ENCODE peak calls at places on chromosome 11, in ten cellular contexts. D is GDM1; S is activated CD4-positive, alpha-beta T cell treated with anti-CD3 and anti-CD28 coated beads, Interleukin-2, amount 10 ng/mL, durations not matched to agents 7 days and 5 days; G is ELF-1; B is renal cortical epithelial cell; P is left lung; J is activated CD8-positive, alpha-beta memory T cell treated with anti-CD3 and anti-CD28 coated beads for 24 hours; H is GM03348; O is HTR-8/SVneo; U is neural progenitor cell. T is an unnamed sample.

GRCh38 chr11:104148074-104148473 is 15.9 kb downstream of the PDGFD start:
- DNase-seq in J (no peak), U (no peak), O (no peak), H (peak; percentile 36), G (no peak), B (no peak), D (no peak), S (no peak), P (no peak), T (no peak)

GRCh38 chr11:31953803-31954327 is 137.0 kb upstream of the RCN1 start:
- DNase-seq in U (no peak), S (no peak), G (no peak), H (no peak), P (no peak), O (no peak), J (no peak), D (no peak), B (no peak), T (no peak)

GRCh38 chr11:114166897-114167323 is 107.4 kb downstream of the ZBTB16 start:
- DNase-seq in J (no peak), G (no peak), B (peak; percentile 91), S (peak; percentile 40), P (no peak), U (no peak), D (no peak), O (peak; percentile 50), H (peak; percentile 83), T (no peak)

GRCh38 chr11:64088159-64089026 is 52.7 kb downstream of the FLRT1 start:
- DNase-seq in B (no peak), H (no peak), S (no peak), U (peak; percentile 72), D (no peak), O (no peak), P (no peak), G (peak; percentile 75), J (no peak), T (no peak)

GRCh38 chr11:71139516-71140205 is 112.7 kb downstream of the SHANK2 start:
- DNase-seq in U (peak; percentile 13), B (peak; percentile 43), D (no peak), G (no peak), O (no peak), P (peak; percentile 49), H (peak; percentile 64), S (no peak), J (no peak), T (peak; percentile 79)

GRCh38 chr11:104076455-104076854 is 40.0 kb downstream of the DDI1 start:
- DNase-seq in P (no peak), S (no peak), D (no peak), U (no peak), J (no peak), G (no peak), H (no peak), B (peak; percentile 76), O (no peak), T (no peak)

GRCh38 chr11:93100211-93100610 is 97.6 kb downstream of the SLC36A4 start:
- DNase-seq in U (no peak), B (peak; percentile 38), S (no peak), J (no peak), H (peak; percentile 51), D (no peak), O (no peak), P (no peak), G (no peak), T (no peak)

GRCh38 chr11:69563946-69564780 is 76.8 kb upstream of the CCND1 start:
- DNase-seq in O (peak; percentile 53), S (no peak), B (peak; percentile 40), G (peak; percentile 58), U (no peak), D (no peak), J (peak; percentile 28), P (no peak), H (no peak), T (no peak)

GRCh38 chr11:62687508-62688396 is 1.6 kb downstream of the LRRN4CL start:
- DNase-seq in D (no peak), O (no peak), B (no peak), U (no peak), H (peak; percentile 21), J (no peak), S (no peak), G (peak; percentile 50), P (no peak), T (peak; percentile 55)

GRCh38 chr11:40421187-40421586 is 1038.3 kb downstream of the LRRC4C start:
- DNase-seq in O (no peak), G (no peak), U (no peak), P (no peak), H (no peak), S (no peak), B (no peak), D (no peak), J (no peak), T (no peak)

GRCh38 chr11:94771390-94771789 is 3.2 kb downstream of the AMOTL1 start:
- DNase-seq in U (no peak), H (no peak), D (no peak), O (no peak), G (no peak), B (peak; percentile 65), P (no peak), S (no peak), J (no peak), T (no peak)

GRCh38 chr11:121300313-121300971 is 7.9 kb downstream of the SC5D start:
- DNase-seq in B (peak; percentile 49), S (no peak), P (no peak), D (no peak), J (no peak), O (no peak), H (no peak), U (no peak), G (peak; percentile 46), T (no peak)

GRCh38 chr11:63613517-63614135 is 607 bp downstream of the PLAAT3 start:
- DNase-seq in J (peak; percentile 71), H (peak; percentile 23), U (peak; percentile 62), D (no peak), P (peak; percentile 53), B (no peak), G (peak; percentile 76), S (peak; percentile 32), O (peak; percentile 54), T (peak; percentile 66)

GRCh38 chr11:125441648-125442410 is 54.2 kb downstream of the FEZ1 start:
- DNase-seq in P (no peak), G (peak; percentile 61), B (no peak), O (no peak), U (peak; percentile 59), D (no peak), S (no peak), H (no peak), J (no peak), T (no peak)

GRCh38 chr11:23586188-23586587 is 725.9 kb upstream of the CCDC179 start:
- DNase-seq in U (no peak), P (no peak), O (no peak), H (no peak), D (no peak), S (no peak), J (no peak), G (no peak), B (no peak), T (no peak)

GRCh38 chr11:92528051-92528450 is 303.4 kb downstream of the FAT3 start:
- DNase-seq in D (no peak), U (no peak), H (peak; percentile 82), S (no peak), O (no peak), B (peak; percentile 71), P (no peak), G (no peak), J (no peak), T (no peak)

GRCh38 chr11:118609380-118610219 is 2.2 kb downstream of the PHLDB1 start:
- DNase-seq in B (no peak), U (peak; percentile 56), H (no peak), O (no peak), D (no peak), G (peak; percentile 33), S (no peak), P (no peak), J (peak; percentile 78), T (no peak)

GRCh38 chr11:17915500-17916143 is 97.2 kb downstream of the SERGEF start:
- DNase-seq in J (no peak), P (no peak), S (no peak), U (no peak), O (no peak), H (no peak), B (peak; percentile 15), G (no peak), D (no peak), T (no peak)

GRCh38 chr11:92929168-92930053 is 40.0 kb upstream of the MTNR1B start:
- DNase-seq in H (peak; percentile 48), B (peak; percentile 19), P (no peak), D (no peak), O (no peak), S (no peak), J (no peak), G (no peak), U (no peak), T (no peak)

GRCh38 chr11:91913407-91913806 is 311.2 kb upstream of the FAT3 start:
- DNase-seq in U (no peak), P (no peak), G (no peak), H (no peak), S (no peak), J (no peak), B (no peak), O (no peak), D (no peak), T (no peak)

GRCh38 chr11:72352859-72353551 is 81.3 kb downstream of the CLPB start:
- DNase-seq in U (peak; percentile 67), J (no peak), P (no peak), S (no peak), H (peak; percentile 43), B (peak; percentile 13), O (peak; percentile 68), D (no peak), G (peak; percentile 94), T (no peak)

GRCh38 chr11:57358543-57358961 is 20.4 kb downstream of the P2RX3 start:
- DNase-seq in H (no peak), U (no peak), S (no peak), D (no peak), G (no peak), B (no peak), P (no peak), O (no peak), J (no peak), T (no peak)

GRCh38 chr11:47506363-47506762 is 46.6 kb downstream of the CELF1 start:
- DNase-seq in U (no peak), P (no peak), H (no peak), J (no peak), G (no peak), B (no peak), S (no peak), O (no peak), D (no peak), T (no peak)

GRCh38 chr11:75408852-75409219 is 9.5 kb downstream of the RPS3 start:
- DNase-seq in S (no peak), D (no peak), O (no peak), J (no peak), U (no peak), G (no peak), H (no peak), P (no peak), B (no peak), T (no peak)

GRCh38 chr11:71207563-71207962 is 44.8 kb downstream of the SHANK2 start:
- DNase-seq in S (no peak), U (no peak), H (no peak), B (peak; percentile 31), J (no peak), D (no peak), P (peak; percentile 11), O (no peak), G (no peak), T (no peak)

T was measured in left ventricle myocardium superior.